ENCODE peak calls at places on chromosomes 6 and 20, in nine cellular contexts. X, G, E, S, R, L, W, F and Q are unnamed samples.

GRCh38 chr6:53794073-53794719 is 609 bp upstream of the LRRC1 start:
- DNase-seq in L (no peak), F (peak), R (peak), S (peak), X (peak), E (peak), W (peak), G (peak), Q (peak)

GRCh38 chr20:22492497-22492896 is 91.9 kb downstream of the FOXA2 start:
- DNase-seq in F (no peak), G (no peak), X (no peak), L (no peak), S (no peak), E (no peak), W (no peak), R (no peak), Q (no peak)

GRCh38 chr6:99816795-99817194 is 177.2 kb downstream of the MCHR2 start:
- DNase-seq in G (no peak), L (no peak), F (no peak), X (no peak), W (no peak), S (no peak), E (no peak), R (no peak), Q (no peak)

GRCh38 chr20:18466574-18466893 is 296 bp downstream of the DZANK1 start:
- DNase-seq in W (no peak), R (no peak), E (no peak), L (no peak), G (no peak), S (no peak), X (peak), F (no peak), Q (no peak)

GRCh38 chr6:128319946-128320345 is 200.5 kb downstream of the PTPRK start:
- DNase-seq in F (no peak), L (no peak), G (no peak), W (no peak), S (no peak), R (no peak), X (no peak), E (no peak), Q (no peak)

GRCh38 chr6:24718449-24719124 is 367 bp downstream of the C6orf62 start:
- DNase-seq in L (no peak), E (no peak), S (no peak), G (no peak), X (no peak), W (no peak), R (no peak), F (no peak), Q (no peak)

GRCh38 chr20:61494763-61495595 is 242.9 kb downstream of the CDH4 start:
- DNase-seq in S (no peak), G (no peak), R (no peak), W (no peak), E (no peak), L (no peak), F (no peak), X (no peak), Q (no peak)

GRCh38 chr6:54980511-54981275 is 134.1 kb downstream of the FAM83B start:
- DNase-seq in G (no peak), X (peak), L (no peak), S (peak), W (no peak), R (no peak), F (no peak), E (no peak), Q (no peak)

GRCh38 chr6:9502991-9503761 is 911.7 kb downstream of the TFAP2A start:
- DNase-seq in F (no peak), G (no peak), L (no peak), S (peak), E (no peak), W (peak), R (no peak), X (peak), Q (no peak)

GRCh38 chr6:149208071-149208670 is 109.3 kb upstream of the TAB2 start:
- DNase-seq in R (no peak), L (no peak), W (no peak), X (no peak), G (no peak), E (no peak), S (no peak), F (no peak), Q (no peak)

GRCh38 chr6:10733151-10733715 is 10.4 kb downstream of the TMEM14C start:
- DNase-seq in G (peak), S (no peak), E (no peak), L (no peak), F (no peak), W (peak), R (peak), X (no peak), Q (no peak)

GRCh38 chr20:23366384-23366783 is 4.4 kb downstream of the GZF1 start:
- DNase-seq in R (no peak), X (no peak), W (no peak), F (no peak), G (no peak), L (peak), S (no peak), E (no peak), Q (no peak)

GRCh38 chr20:58033026-58033536 is 195.4 kb downstream of the ANKRD60 start:
- DNase-seq in S (no peak), L (no peak), W (no peak), E (no peak), F (no peak), G (no peak), R (no peak), X (no peak), Q (no peak)